ENCODE peak calls at places on chromosomes 3 and 15, in five cellular contexts. One of them, this sample, is unnamed.

GRCh38 chr3:132521921-132522320 is 75.1 kb upstream of the ACKR4 start:
- DNase-seq in Calu3: no peak
- DNase-seq in GM23338: no peak
- DNase-seq in progenitor cell of endocrine pancreas: no peak
- DNase-seq in GM12865: no peak
- DNase-seq in this sample: no peak

GRCh38 chr3:39101022-39101689 is 6.3 kb downstream of the GORASP1 start:
- DNase-seq in Calu3: peak; percentile 58
- DNase-seq in GM23338: peak; percentile 77
- DNase-seq in progenitor cell of endocrine pancreas: no peak
- DNase-seq in GM12865: peak; percentile 70
- DNase-seq in this sample: no peak

GRCh38 chr3:46894256-46894655 is 16.7 kb downstream of the PTH1R start:
- DNase-seq in Calu3: no peak
- DNase-seq in GM23338: no peak
- DNase-seq in progenitor cell of endocrine pancreas: no peak
- DNase-seq in GM12865: no peak
- DNase-seq in this sample: no peak

GRCh38 chr3:8987673-8988655 is 24.7 kb upstream of the RAD18 start:
- DNase-seq in Calu3: peak; percentile 56
- DNase-seq in GM23338: peak; percentile 91
- DNase-seq in progenitor cell of endocrine pancreas: peak; percentile 61
- DNase-seq in GM12865: peak; percentile 72
- DNase-seq in this sample: no peak

GRCh38 chr15:55221090-55222011 is 24.6 kb upstream of the RSL24D1 start:
- DNase-seq in Calu3: peak; percentile 45
- DNase-seq in GM23338: peak; percentile 35
- DNase-seq in progenitor cell of endocrine pancreas: no peak
- DNase-seq in GM12865: peak; percentile 57
- DNase-seq in this sample: no peak

GRCh38 chr3:65751123-65751700 is 287.5 kb downstream of the MAGI1 start:
- DNase-seq in Calu3: peak; percentile 61
- DNase-seq in GM23338: peak; percentile 92
- DNase-seq in progenitor cell of endocrine pancreas: peak; percentile 30
- DNase-seq in GM12865: peak; percentile 24
- DNase-seq in this sample: no peak

GRCh38 chr15:48393650-48394049 is 62.4 kb downstream of the DUT start:
- DNase-seq in Calu3: no peak
- DNase-seq in GM23338: no peak
- DNase-seq in progenitor cell of endocrine pancreas: no peak
- DNase-seq in GM12865: no peak
- DNase-seq in this sample: no peak

GRCh38 chr3:106457278-106458210 is 588.7 kb upstream of the CBLB start:
- DNase-seq in Calu3: no peak
- DNase-seq in GM23338: no peak
- DNase-seq in progenitor cell of endocrine pancreas: no peak
- DNase-seq in GM12865: peak; percentile 82
- DNase-seq in this sample: no peak

GRCh38 chr3:124860599-124860998 is 26.6 kb downstream of the ITGB5 start:
- DNase-seq in Calu3: peak; percentile 77
- DNase-seq in GM23338: no peak
- DNase-seq in progenitor cell of endocrine pancreas: no peak
- DNase-seq in GM12865: no peak
- DNase-seq in this sample: peak; percentile 83

GRCh38 chr15:90860942-90861675 is 7.3 kb upstream of the FURIN start:
- DNase-seq in Calu3: no peak
- DNase-seq in GM23338: no peak
- DNase-seq in progenitor cell of endocrine pancreas: no peak
- DNase-seq in GM12865: no peak
- DNase-seq in this sample: no peak

GRCh38 chr3:62874398-62875102 is 666 bp downstream of the CADPS start:
- DNase-seq in Calu3: peak; percentile 17
- DNase-seq in GM23338: peak; percentile 78
- DNase-seq in progenitor cell of endocrine pancreas: peak; percentile 56
- DNase-seq in GM12865: no peak
- DNase-seq in this sample: no peak

GRCh38 chr15:94232107-94232506 is 746 bp downstream of the MCTP2 start:
- DNase-seq in Calu3: no peak
- DNase-seq in GM23338: peak; percentile 20
- DNase-seq in progenitor cell of endocrine pancreas: no peak
- DNase-seq in GM12865: no peak
- DNase-seq in this sample: no peak

GRCh38 chr3:32758375-32758753 is 59.4 kb upstream of the TRIM71 start:
- DNase-seq in Calu3: no peak
- DNase-seq in GM23338: no peak
- DNase-seq in progenitor cell of endocrine pancreas: no peak
- DNase-seq in GM12865: no peak
- DNase-seq in this sample: no peak

GRCh38 chr15:58228708-58229107 is 90.5 kb downstream of the AQP9 start:
- DNase-seq in Calu3: no peak
- DNase-seq in GM23338: peak; percentile 21
- DNase-seq in progenitor cell of endocrine pancreas: no peak
- DNase-seq in GM12865: no peak
- DNase-seq in this sample: no peak

GRCh38 chr15:98441599-98441998 is 206.7 kb upstream of the IGF1R start:
- DNase-seq in Calu3: no peak
- DNase-seq in GM23338: no peak
- DNase-seq in progenitor cell of endocrine pancreas: no peak
- DNase-seq in GM12865: no peak
- DNase-seq in this sample: no peak

GRCh38 chr15:27897481-27897880 is 201.6 kb downstream of the OCA2 start:
- DNase-seq in Calu3: no peak
- DNase-seq in GM23338: no peak
- DNase-seq in progenitor cell of endocrine pancreas: no peak
- DNase-seq in GM12865: no peak
- DNase-seq in this sample: no peak
- TF ChIP-seq CTCF in Calu3: no peak
- TF ChIP-seq CTCF in GM23338: no peak
- TF ChIP-seq CTCF in progenitor cell of endocrine pancreas: no peak
- TF ChIP-seq CTCF in GM12865: no peak
- TF ChIP-seq CTCF in this sample: no peak

DNA sequence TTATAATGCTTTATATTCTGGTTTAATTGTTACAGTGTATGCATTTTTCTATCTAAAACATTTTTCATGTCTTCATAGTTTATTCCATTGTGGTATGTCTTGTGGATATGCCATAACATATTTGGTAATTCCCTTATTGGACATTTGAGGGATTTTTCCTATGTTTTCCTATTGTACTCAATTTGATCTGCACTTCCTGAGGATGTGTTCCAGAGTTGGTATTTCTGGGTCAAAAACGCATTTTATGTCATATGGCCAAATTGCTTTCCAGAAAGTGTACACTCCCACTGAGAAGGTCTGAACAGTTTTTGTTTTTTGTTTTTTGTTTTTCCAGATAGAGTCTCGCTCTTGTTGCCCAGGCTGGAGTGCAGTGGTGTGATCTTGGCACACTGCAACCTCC is 6.8 kb downstream of the ARL8B start:
- DNase-seq in Calu3: no peak
- DNase-seq in GM23338: no peak
- DNase-seq in progenitor cell of endocrine pancreas: no peak
- DNase-seq in GM12865: no peak
- DNase-seq in this sample: no peak
- TF ChIP-seq CTCF in Calu3: no peak
- TF ChIP-seq CTCF in GM23338: no peak
- TF ChIP-seq CTCF in progenitor cell of endocrine pancreas: no peak
- TF ChIP-seq CTCF in GM12865: no peak
- TF ChIP-seq CTCF in this sample: no peak

GRCh38 chr3:99012051-99012450 is 110.6 kb upstream of the DCBLD2 start:
- DNase-seq in Calu3: no peak
- DNase-seq in GM23338: no peak
- DNase-seq in progenitor cell of endocrine pancreas: no peak
- DNase-seq in GM12865: peak; percentile 88
- DNase-seq in this sample: no peak

GRCh38 chr3:99009851-99010250 is 108.4 kb upstream of the DCBLD2 start:
- DNase-seq in Calu3: no peak
- DNase-seq in GM23338: no peak
- DNase-seq in progenitor cell of endocrine pancreas: no peak
- DNase-seq in GM12865: no peak
- DNase-seq in this sample: no peak

GRCh38 chr3:99016452-99016851 is 115.0 kb upstream of the DCBLD2 start:
- DNase-seq in Calu3: no peak
- DNase-seq in GM23338: no peak
- DNase-seq in progenitor cell of endocrine pancreas: no peak
- DNase-seq in GM12865: no peak
- DNase-seq in this sample: no peak

GRCh38 chr3:99013794-99014315 is 112.4 kb upstream of the DCBLD2 start:
- DNase-seq in Calu3: no peak
- DNase-seq in GM23338: no peak
- DNase-seq in progenitor cell of endocrine pancreas: no peak
- DNase-seq in GM12865: no peak
- DNase-seq in this sample: no peak

DNA sequence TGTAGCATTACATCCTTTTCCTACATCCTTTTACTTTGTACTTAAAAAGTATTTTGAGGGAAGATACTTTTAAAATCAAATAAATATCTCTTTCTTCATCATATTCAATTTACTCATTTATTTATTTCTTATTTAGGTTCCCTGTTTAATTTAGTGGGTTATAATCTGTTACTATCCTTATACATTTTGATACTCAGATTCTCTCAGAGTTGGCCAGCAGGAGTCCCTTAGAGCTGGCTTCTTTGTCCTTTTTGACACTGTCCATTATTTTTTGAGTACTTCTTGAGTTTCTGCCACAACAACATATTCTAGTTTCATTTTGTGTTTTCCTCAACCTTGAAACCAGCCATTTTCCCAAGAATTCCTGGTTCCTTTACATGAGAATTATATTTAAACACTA is 111.6 kb upstream of the DCBLD2 start:
- DNase-seq in Calu3: no peak
- DNase-seq in GM23338: no peak
- DNase-seq in progenitor cell of endocrine pancreas: no peak
- DNase-seq in GM12865: no peak
- DNase-seq in this sample: no peak
- TF ChIP-seq CTCF in Calu3: no peak
- TF ChIP-seq CTCF in GM23338: no peak
- TF ChIP-seq CTCF in progenitor cell of endocrine pancreas: peak; percentile 12
- TF ChIP-seq CTCF in GM12865: no peak
- TF ChIP-seq CTCF in this sample: peak; percentile 14

GRCh38 chr15:76340802-76341365 is 4.3 kb downstream of the ISL2 start:
- DNase-seq in Calu3: peak; percentile 41
- DNase-seq in GM23338: peak; percentile 78
- DNase-seq in progenitor cell of endocrine pancreas: peak; percentile 34
- DNase-seq in GM12865: peak; percentile 64
- DNase-seq in this sample: no peak
- TF ChIP-seq CTCF in Calu3: no peak
- TF ChIP-seq CTCF in GM23338: peak; percentile 27
- TF ChIP-seq CTCF in progenitor cell of endocrine pancreas: peak; percentile 46
- TF ChIP-seq CTCF in GM12865: peak; percentile 54
- TF ChIP-seq CTCF in this sample: no peak

This sample was measured in RWPE2.